ENCODE peak calls at places on chromosomes 1 and 21, in five cellular contexts. One of them, this sample, is unnamed.

GRCh38 chr1:197696372-197696771 is 78.9 kb downstream of the DENND1B start:
- DNase-seq in trophoblast cell: peak
- DNase-seq in IMR-90: peak
- DNase-seq in mesenchymal stem cell: no peak
- DNase-seq in H1: no peak
- DNase-seq in this sample: no peak

GRCh38 chr1:15057834-15058233 is 95.7 kb upstream of the TMEM51 start:
- DNase-seq in trophoblast cell: no peak
- DNase-seq in H1: no peak
- DNase-seq in mesenchymal stem cell: no peak
- DNase-seq in IMR-90: no peak
- DNase-seq in this sample: no peak

GRCh38 chr1:116151739-116152576 is 40.8 kb downstream of the MAB21L3 start:
- DNase-seq in IMR-90: peak
- DNase-seq in mesenchymal stem cell: peak
- DNase-seq in H1: peak
- DNase-seq in trophoblast cell: peak
- DNase-seq in this sample: peak

GRCh38 chr1:66925944-66926343 is 1.2 kb downstream of the MIER1 start:
- DNase-seq in mesenchymal stem cell: peak
- DNase-seq in IMR-90: no peak
- DNase-seq in H1: no peak
- DNase-seq in trophoblast cell: no peak
- DNase-seq in this sample: no peak

GRCh38 chr1:151976868-151977267 is 16.8 kb downstream of the S100A10 start:
- DNase-seq in mesenchymal stem cell: peak
- DNase-seq in IMR-90: peak
- DNase-seq in trophoblast cell: peak
- DNase-seq in H1: no peak
- DNase-seq in this sample: no peak

GRCh38 chr1:75589637-75590036 is 21.3 kb downstream of the SLC44A5 start:
- DNase-seq in mesenchymal stem cell: no peak
- DNase-seq in H1: no peak
- DNase-seq in IMR-90: no peak
- DNase-seq in trophoblast cell: no peak
- DNase-seq in this sample: no peak

GRCh38 chr1:27011058-27011764 is 1.4 kb downstream of the TENT5B start:
- DNase-seq in trophoblast cell: peak
- DNase-seq in mesenchymal stem cell: peak
- DNase-seq in IMR-90: peak
- DNase-seq in H1: no peak
- DNase-seq in this sample: peak

GRCh38 chr1:206419783-206420182 is 50.5 kb upstream of the IKBKE start:
- DNase-seq in trophoblast cell: peak
- DNase-seq in mesenchymal stem cell: no peak
- DNase-seq in IMR-90: peak
- DNase-seq in H1: no peak
- DNase-seq in this sample: no peak

GRCh38 chr1:172273668-172274396 is 146.7 kb upstream of the C1orf105 start:
- DNase-seq in mesenchymal stem cell: no peak
- DNase-seq in IMR-90: no peak
- DNase-seq in trophoblast cell: no peak
- DNase-seq in H1: no peak
- DNase-seq in this sample: no peak

GRCh38 chr1:202154766-202155477 is 5.5 kb downstream of the PTPN7 start:
- DNase-seq in IMR-90: peak
- DNase-seq in mesenchymal stem cell: peak
- DNase-seq in H1: peak
- DNase-seq in trophoblast cell: peak
- DNase-seq in this sample: peak

GRCh38 chr1:118927421-118927820 is 60.7 kb downstream of the TBX15 start:
- DNase-seq in H1: no peak
- DNase-seq in IMR-90: no peak
- DNase-seq in trophoblast cell: peak
- DNase-seq in mesenchymal stem cell: no peak
- DNase-seq in this sample: no peak

GRCh38 chr1:36991551-36991950 is 42.8 kb downstream of the GRIK3 start:
- DNase-seq in trophoblast cell: no peak
- DNase-seq in H1: no peak
- DNase-seq in mesenchymal stem cell: no peak
- DNase-seq in IMR-90: no peak
- DNase-seq in this sample: no peak

GRCh38 chr1:51679435-51679834 is 62.5 kb downstream of the OSBPL9 start:
- DNase-seq in trophoblast cell: peak
- DNase-seq in IMR-90: peak
- DNase-seq in mesenchymal stem cell: no peak
- DNase-seq in H1: no peak
- DNase-seq in this sample: no peak

GRCh38 chr1:234544094-234544579 is 65.2 kb upstream of the TARBP1 start:
- DNase-seq in H1: no peak
- DNase-seq in IMR-90: peak
- DNase-seq in mesenchymal stem cell: peak
- DNase-seq in trophoblast cell: peak
- DNase-seq in this sample: no peak

GRCh38 chr1:172320723-172321122 is 99.8 kb upstream of the C1orf105 start:
- DNase-seq in mesenchymal stem cell: peak
- DNase-seq in trophoblast cell: no peak
- DNase-seq in IMR-90: peak
- DNase-seq in H1: no peak
- DNase-seq in this sample: no peak

GRCh38 chr21:42163511-42163863 is 55.5 kb upstream of the ABCG1 start:
- DNase-seq in trophoblast cell: no peak
- DNase-seq in mesenchymal stem cell: no peak
- DNase-seq in IMR-90: no peak
- DNase-seq in H1: no peak
- DNase-seq in this sample: no peak

GRCh38 chr1:23020731-23021130 is 1.5 kb downstream of the KDM1A start:
- DNase-seq in mesenchymal stem cell: peak
- DNase-seq in H1: no peak
- DNase-seq in IMR-90: no peak
- DNase-seq in trophoblast cell: no peak
- DNase-seq in this sample: no peak

GRCh38 chr21:38989745-38990423 is 184.2 kb downstream of the ETS2 start:
- DNase-seq in IMR-90: peak
- DNase-seq in mesenchymal stem cell: peak
- DNase-seq in trophoblast cell: peak
- DNase-seq in H1: no peak
- DNase-seq in this sample: peak

GRCh38 chr1:204728045-204728444 is 42.5 kb upstream of the LRRN2 start:
- DNase-seq in trophoblast cell: no peak
- DNase-seq in IMR-90: no peak
- DNase-seq in H1: no peak
- DNase-seq in mesenchymal stem cell: no peak
- DNase-seq in this sample: no peak

GRCh38 chr1:176897350-176898236 is 266.9 kb downstream of the ASTN1 start:
- DNase-seq in trophoblast cell: peak
- DNase-seq in mesenchymal stem cell: peak
- DNase-seq in H1: peak
- DNase-seq in IMR-90: peak
- DNase-seq in this sample: peak

GRCh38 chr1:201023517-201023902 is at the start of gene KIF21B:
- DNase-seq in mesenchymal stem cell: peak
- DNase-seq in trophoblast cell: peak
- DNase-seq in H1: no peak
- DNase-seq in IMR-90: no peak
- DNase-seq in this sample: peak

GRCh38 chr1:238061967-238062613 is 171.4 kb upstream of the ZP4 start:
- DNase-seq in H1: no peak
- DNase-seq in IMR-90: peak
- DNase-seq in mesenchymal stem cell: peak
- DNase-seq in trophoblast cell: peak
- DNase-seq in this sample: no peak

GRCh38 chr1:47351305-47351704 is 17.7 kb downstream of the CMPK1 start:
- DNase-seq in IMR-90: peak
- DNase-seq in mesenchymal stem cell: peak
- DNase-seq in trophoblast cell: no peak
- DNase-seq in H1: no peak
- DNase-seq in this sample: no peak

GRCh38 chr1:63663873-63664272 is 70.7 kb downstream of the PGM1 start:
- DNase-seq in IMR-90: peak
- DNase-seq in H1: no peak
- DNase-seq in trophoblast cell: peak
- DNase-seq in mesenchymal stem cell: no peak
- DNase-seq in this sample: no peak

GRCh38 chr1:7454895-7455784 is 316.0 kb upstream of the VAMP3 start:
- DNase-seq in mesenchymal stem cell: no peak
- DNase-seq in IMR-90: no peak
- DNase-seq in H1: no peak
- DNase-seq in trophoblast cell: no peak
- DNase-seq in this sample: no peak

GRCh38 chr1:153127296-153127695 is 14.0 kb upstream of the SPRR2F start:
- DNase-seq in IMR-90: no peak
- DNase-seq in mesenchymal stem cell: no peak
- DNase-seq in H1: no peak
- DNase-seq in trophoblast cell: no peak
- DNase-seq in this sample: no peak

GRCh38 chr1:25922064-25922632 is 15.9 kb upstream of the STMN1 start:
- DNase-seq in trophoblast cell: peak
- DNase-seq in H1: no peak
- DNase-seq in mesenchymal stem cell: no peak
- DNase-seq in IMR-90: no peak
- DNase-seq in this sample: no peak

GRCh38 chr1:198559362-198559761 is 18.9 kb upstream of the ATP6V1G3 start:
- DNase-seq in trophoblast cell: no peak
- DNase-seq in IMR-90: no peak
- DNase-seq in H1: no peak
- DNase-seq in mesenchymal stem cell: no peak
- DNase-seq in this sample: no peak

GRCh38 chr21:16086936-16087335 is 357.2 kb downstream of the USP25 start:
- DNase-seq in mesenchymal stem cell: no peak
- DNase-seq in H1: no peak
- DNase-seq in trophoblast cell: no peak
- DNase-seq in IMR-90: no peak
- DNase-seq in this sample: no peak

GRCh38 chr1:26306290-26307221 is at the start of gene UBXN11:
- DNase-seq in H1: peak
- DNase-seq in mesenchymal stem cell: peak
- DNase-seq in IMR-90: peak
- DNase-seq in trophoblast cell: peak
- DNase-seq in this sample: peak

GRCh38 chr21:33362044-33362555 is 37.3 kb downstream of the IFNAR1 start:
- DNase-seq in IMR-90: no peak
- DNase-seq in trophoblast cell: peak
- DNase-seq in H1: peak
- DNase-seq in mesenchymal stem cell: no peak
- DNase-seq in this sample: no peak
- H3K27ac ChIP-seq in IMR-90: no peak
- H3K27ac ChIP-seq in trophoblast cell: no peak
- H3K27ac ChIP-seq in H1: peak
- H3K27ac ChIP-seq in mesenchymal stem cell: no peak
- H3K27ac ChIP-seq in this sample: no peak

DNA sequence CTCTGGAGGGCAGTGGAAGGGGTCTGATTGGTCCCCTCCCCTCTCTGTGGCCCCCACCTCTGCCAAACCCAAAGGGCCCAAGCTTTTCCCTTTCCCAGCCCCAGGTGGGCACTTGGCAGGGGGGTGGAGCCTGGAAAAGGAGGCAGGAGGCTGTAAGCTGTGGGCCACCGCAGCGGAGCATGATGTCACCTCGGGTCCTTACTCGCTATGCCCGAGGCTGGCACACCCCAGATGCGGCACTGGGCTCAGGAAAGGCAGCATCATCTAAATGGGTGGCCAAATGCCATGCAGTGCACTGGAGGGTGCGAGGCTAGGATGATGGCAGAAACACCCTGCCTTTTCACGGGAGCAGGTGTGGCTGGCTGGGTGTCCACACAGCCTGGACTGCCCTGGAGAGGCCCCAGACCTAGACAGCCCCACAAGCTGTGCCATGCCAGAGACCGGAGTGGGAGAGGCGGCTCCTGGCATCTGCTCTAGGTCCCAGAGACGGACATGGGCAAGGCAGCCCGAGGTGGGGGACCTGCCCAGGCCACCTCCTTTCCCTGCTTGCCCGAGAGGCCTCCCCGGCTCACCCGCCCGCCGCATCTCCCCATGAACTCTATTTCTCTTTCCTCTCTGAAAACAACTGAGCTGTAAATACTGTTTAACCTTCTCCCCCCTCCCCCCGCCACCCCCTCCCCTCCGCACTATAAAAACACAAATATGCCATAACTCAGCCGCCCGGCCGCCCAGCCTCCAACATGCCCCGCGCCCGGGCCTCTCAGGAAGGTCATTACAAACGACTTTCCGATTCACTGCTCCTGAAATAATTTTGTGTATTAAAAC is 124.7 kb downstream of the CASZ1 start:
- DNase-seq in mesenchymal stem cell: no peak
- DNase-seq in H1: no peak
- DNase-seq in IMR-90: no peak
- DNase-seq in trophoblast cell: no peak
- DNase-seq in this sample: no peak
- H3K14ac ChIP-seq in mesenchymal stem cell: peak
- H3K14ac ChIP-seq in H1: no peak
- H3K14ac ChIP-seq in IMR-90: no peak
- H3K14ac ChIP-seq in trophoblast cell: no peak
- H3K14ac ChIP-seq in this sample: peak

GRCh38 chr1:168135982-168136708 is 585 bp downstream of the GPR161 start:
- DNase-seq in IMR-90: peak
- DNase-seq in H1: no peak
- DNase-seq in trophoblast cell: peak
- DNase-seq in mesenchymal stem cell: peak
- DNase-seq in this sample: no peak

GRCh38 chr1:168134132-168135041 is 2.3 kb downstream of the GPR161 start:
- DNase-seq in mesenchymal stem cell: no peak
- DNase-seq in IMR-90: no peak
- DNase-seq in H1: no peak
- DNase-seq in trophoblast cell: no peak
- DNase-seq in this sample: no peak

GRCh38 chr1:168136709-168137514 is at the start of gene GPR161:
- DNase-seq in trophoblast cell: peak
- DNase-seq in IMR-90: peak
- DNase-seq in mesenchymal stem cell: peak
- DNase-seq in H1: no peak
- DNase-seq in this sample: peak

GRCh38 chr1:168137515-168137821 is 738 bp upstream of the GPR161 start:
- DNase-seq in mesenchymal stem cell: no peak
- DNase-seq in trophoblast cell: no peak
- DNase-seq in H1: no peak
- DNase-seq in IMR-90: no peak
- DNase-seq in this sample: no peak

GRCh38 chr1:168135116-168135981 is 1.4 kb downstream of the GPR161 start:
- DNase-seq in H1: no peak
- DNase-seq in IMR-90: no peak
- DNase-seq in mesenchymal stem cell: peak
- DNase-seq in trophoblast cell: peak
- DNase-seq in this sample: no peak
- H3K4me3 ChIP-seq in H1: peak
- H3K4me3 ChIP-seq in IMR-90: peak
- H3K4me3 ChIP-seq in mesenchymal stem cell: peak
- H3K4me3 ChIP-seq in trophoblast cell: peak
- H3K4me3 ChIP-seq in this sample: peak

DNA sequence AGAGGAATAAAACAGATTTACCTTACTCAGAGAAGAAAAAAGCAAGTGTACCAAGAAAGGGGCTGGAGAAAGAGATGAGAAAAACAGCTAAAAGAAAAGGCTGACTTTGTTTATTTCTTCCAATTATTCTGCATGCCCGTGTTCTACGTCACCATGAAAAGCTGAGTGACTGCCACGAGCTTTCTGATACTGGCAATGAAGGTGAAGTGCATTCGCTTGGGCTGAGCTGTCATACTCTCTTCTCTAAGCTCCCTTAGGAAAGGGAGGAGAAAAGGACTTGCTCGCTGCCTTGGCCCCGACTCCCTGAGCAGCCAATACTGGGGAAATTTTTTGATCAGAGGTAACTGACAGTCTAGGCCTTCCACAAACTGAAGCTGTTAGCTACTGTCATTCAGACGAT is 105.4 kb downstream of the SMYD2 start:
- DNase-seq in H1: no peak
- DNase-seq in mesenchymal stem cell: no peak
- DNase-seq in IMR-90: no peak
- DNase-seq in trophoblast cell: no peak
- DNase-seq in this sample: no peak
- H3K27ac ChIP-seq in H1: no peak
- H3K27ac ChIP-seq in mesenchymal stem cell: peak
- H3K27ac ChIP-seq in IMR-90: no peak
- H3K27ac ChIP-seq in trophoblast cell: peak
- H3K27ac ChIP-seq in this sample: no peak

This sample was measured in neuronal stem cell.